ENCODE peak calls at places on chromosomes 6 and 20, in six cellular contexts. U is activated T-cell treated with anti-CD3 and anti-CD28 coated beads for 1 hour; A is fibroblast of lung; V is NCI-H2171; J is neuronal stem cell; L is CD8-positive, alpha-beta memory T cell. Z is an unnamed sample.

GRCh38 chr20:50306478-50307423 is 116.1 kb downstream of the CEBPB start:
- DNase-seq in A (no peak), U (no peak), L (no peak), V (no peak), J (no peak), Z (no peak)

GRCh38 chr20:34922654-34923381 is 32.8 kb downstream of the GSS start:
- DNase-seq in V (no peak), A (peak; percentile 79), J (no peak), U (no peak), L (no peak), Z (no peak)

GRCh38 chr6:51107769-51108203 is 289.1 kb downstream of the TFAP2B start:
- DNase-seq in J (no peak), A (no peak), V (no peak), U (no peak), L (no peak), Z (no peak)

GRCh38 chr6:135935951-135936601 is 84.6 kb downstream of the PDE7B start:
- DNase-seq in L (no peak), V (no peak), A (peak; percentile 82), U (no peak), J (no peak), Z (no peak)

GRCh38 chr20:58312836-58313235 is 3.3 kb downstream of the RAB22A start:
- DNase-seq in L (no peak), U (no peak), V (no peak), J (no peak), A (no peak), Z (no peak)

GRCh38 chr6:166317261-166318212 is 9.3 kb upstream of the PRR18 start:
- DNase-seq in V (no peak), U (no peak), L (no peak), A (no peak), J (no peak), Z (no peak)

GRCh38 chr20:651713-652610 is 1.0 kb downstream of the SRXN1 start:
- DNase-seq in A (no peak), V (no peak), U (no peak), L (no peak), J (no peak), Z (no peak)

GRCh38 chr6:8821921-8822512 is 386.7 kb upstream of the SLC35B3 start:
- DNase-seq in L (no peak), V (no peak), U (no peak), J (no peak), A (no peak), Z (no peak)

GRCh38 chr6:139133733-139134360 is 1.0 kb upstream of the HECA start:
- DNase-seq in L (no peak), V (no peak), J (no peak), A (no peak), U (no peak), Z (no peak)

GRCh38 chr6:36657265-36657664 is 21.2 kb upstream of the CDKN1A start:
- DNase-seq in L (no peak), U (no peak), J (no peak), A (no peak), V (no peak), Z (no peak)

GRCh38 chr20:63782051-63782471 is 42.5 kb downstream of the SLC2A4RG start:
- DNase-seq in V (no peak), J (no peak), L (peak; percentile 88), A (no peak), U (peak; percentile 9), Z (peak; percentile 83)

GRCh38 chr6:159451051-159451450 is 242.0 kb downstream of the SOD2 start:
- DNase-seq in J (no peak), U (no peak), V (no peak), A (peak; percentile 74), L (no peak), Z (no peak)

Z was measured in CD4-positive, alpha-beta memory T cell.